ENCODE peak calls at places on chromosome 11, in seven cellular contexts. J, I, W, P, O, V and T are unnamed samples.

GRCh38 chr11:72940417-72940816 is 126.2 kb downstream of the ATG16L2 start:
- DNase-seq in V (no peak), I (no peak), O (no peak), P (no peak), J (no peak), W (no peak), T (no peak)

GRCh38 chr11:31421840-31422239 is 52.2 kb downstream of the DNAJC24 start:
- DNase-seq in J (no peak), I (no peak), W (no peak), O (no peak), P (no peak), V (no peak), T (no peak)

GRCh38 chr11:45960387-45961110 is 38.1 kb downstream of the LARGE2 start:
- DNase-seq in I (no peak), J (no peak), W (no peak), P (no peak), V (no peak), O (no peak), T (no peak)

GRCh38 chr11:9664276-9665171 is 647 bp downstream of the SWAP70 start:
- DNase-seq in I (peak; percentile 63), J (no peak), V (peak; percentile 19), O (no peak), W (peak; percentile 12), P (peak; percentile 6), T (no peak)

GRCh38 chr11:64629796-64630562 is 39.0 kb downstream of the SLC22A12 start:
- DNase-seq in P (no peak), J (no peak), O (no peak), I (peak; percentile 57), W (no peak), V (no peak), T (no peak)

GRCh38 chr11:120063686-120064340 is 74.1 kb downstream of the TRIM29 start:
- DNase-seq in I (peak; percentile 18), J (no peak), V (no peak), W (no peak), P (no peak), O (no peak), T (no peak)

GRCh38 chr11:59680287-59681154 is 11.7 kb upstream of the PATL1 start:
- DNase-seq in O (peak; percentile 63), P (peak; percentile 39), V (peak; percentile 63), I (peak; percentile 69), J (peak; percentile 29), W (peak; percentile 46), T (no peak)

GRCh38 chr11:120147094-120147949 is 9.4 kb upstream of the TRIM29 start:
- DNase-seq in P (no peak), O (no peak), W (no peak), I (no peak), J (no peak), V (no peak), T (no peak)

GRCh38 chr11:64763804-64764611 is 4.2 kb upstream of the PYGM start:
- DNase-seq in J (no peak), O (peak; percentile 80), W (peak; percentile 63), I (no peak), V (peak; percentile 91), P (no peak), T (no peak)

GRCh38 chr11:34466802-34467488 is 28.2 kb downstream of the CAT start:
- DNase-seq in I (no peak), J (no peak), P (no peak), W (no peak), O (no peak), V (no peak), T (no peak)

GRCh38 chr11:10307411-10308207 is 2.7 kb downstream of the ADM start:
- DNase-seq in I (peak; percentile 89), J (peak; percentile 66), P (peak; percentile 66), V (peak; percentile 85), W (peak; percentile 83), O (peak; percentile 84), T (peak; percentile 27)

GRCh38 chr11:1964955-1965354 is 17.8 kb downstream of the MRPL23 start:
- DNase-seq in V (no peak), O (no peak), W (no peak), P (no peak), J (no peak), I (no peak), T (no peak)

GRCh38 chr11:115247404-115247803 is 256.8 kb downstream of the CADM1 start:
- DNase-seq in V (no peak), W (no peak), P (no peak), I (no peak), O (no peak), J (no peak), T (no peak)